ENCODE peak calls at places on chromosomes 7 and 10, in nine cellular contexts. One of them, this sample, is unnamed.

GRCh38 chr7:37287093-37287492 is 161.6 kb downstream of the ELMO1 start:
- DNase-seq in OCI-LY7: peak
- DNase-seq in T-cell: no peak
- DNase-seq in HFFc6: no peak
- DNase-seq in NCI-H1930: no peak
- DNase-seq in T-helper 2 cell: no peak
- DNase-seq in GM12892: no peak
- DNase-seq in NCI-H510A treated with DMSO at 0.1 percent for 48 hours: peak
- DNase-seq in lower lobe of right lung: no peak
- DNase-seq in this sample: no peak

GRCh38 chr7:98795741-98796493 is 73.9 kb downstream of the TMEM130 start:
- DNase-seq in OCI-LY7: no peak
- DNase-seq in T-cell: no peak
- DNase-seq in HFFc6: no peak
- DNase-seq in NCI-H1930: no peak
- DNase-seq in T-helper 2 cell: no peak
- DNase-seq in GM12892: no peak
- DNase-seq in NCI-H510A treated with DMSO at 0.1 percent for 48 hours: no peak
- DNase-seq in lower lobe of right lung: no peak
- DNase-seq in this sample: no peak

GRCh38 chr10:5556576-5556975 is 31.8 kb downstream of the CALML3 start:
- DNase-seq in OCI-LY7: no peak
- DNase-seq in T-cell: no peak
- DNase-seq in HFFc6: no peak
- DNase-seq in NCI-H1930: no peak
- DNase-seq in T-helper 2 cell: no peak
- DNase-seq in GM12892: no peak
- DNase-seq in NCI-H510A treated with DMSO at 0.1 percent for 48 hours: no peak
- DNase-seq in lower lobe of right lung: peak
- DNase-seq in this sample: no peak

GRCh38 chr7:10662491-10662890 is 311.2 kb upstream of the PHF14 start:
- DNase-seq in OCI-LY7: no peak
- DNase-seq in T-cell: no peak
- DNase-seq in HFFc6: no peak
- DNase-seq in NCI-H1930: no peak
- DNase-seq in T-helper 2 cell: no peak
- DNase-seq in GM12892: no peak
- DNase-seq in NCI-H510A treated with DMSO at 0.1 percent for 48 hours: no peak
- DNase-seq in lower lobe of right lung: no peak
- DNase-seq in this sample: no peak

GRCh38 chr10:118832242-118832651 is 77.5 kb upstream of the CACUL1 start:
- DNase-seq in OCI-LY7: no peak
- DNase-seq in T-cell: no peak
- DNase-seq in HFFc6: no peak
- DNase-seq in NCI-H1930: no peak
- DNase-seq in T-helper 2 cell: no peak
- DNase-seq in GM12892: no peak
- DNase-seq in NCI-H510A treated with DMSO at 0.1 percent for 48 hours: no peak
- DNase-seq in lower lobe of right lung: peak
- DNase-seq in this sample: no peak

GRCh38 chr7:51141451-51141971 is 175.1 kb downstream of the COBL start:
- DNase-seq in OCI-LY7: peak
- DNase-seq in T-cell: no peak
- DNase-seq in HFFc6: peak
- DNase-seq in NCI-H1930: no peak
- DNase-seq in T-helper 2 cell: no peak
- DNase-seq in GM12892: no peak
- DNase-seq in NCI-H510A treated with DMSO at 0.1 percent for 48 hours: peak
- DNase-seq in lower lobe of right lung: no peak
- DNase-seq in this sample: peak

GRCh38 chr10:44008270-44008916 is 359.7 kb upstream of the ZNF32 start:
- DNase-seq in OCI-LY7: no peak
- DNase-seq in T-cell: no peak
- DNase-seq in HFFc6: peak
- DNase-seq in NCI-H1930: no peak
- DNase-seq in T-helper 2 cell: no peak
- DNase-seq in GM12892: no peak
- DNase-seq in NCI-H510A treated with DMSO at 0.1 percent for 48 hours: no peak
- DNase-seq in lower lobe of right lung: no peak
- DNase-seq in this sample: peak

GRCh38 chr10:114487815-114488536 is 83.7 kb upstream of the AFAP1L2 start:
- DNase-seq in OCI-LY7: no peak
- DNase-seq in T-cell: no peak
- DNase-seq in HFFc6: peak
- DNase-seq in NCI-H1930: no peak
- DNase-seq in T-helper 2 cell: no peak
- DNase-seq in GM12892: no peak
- DNase-seq in NCI-H510A treated with DMSO at 0.1 percent for 48 hours: no peak
- DNase-seq in lower lobe of right lung: no peak
- DNase-seq in this sample: peak

GRCh38 chr10:33311640-33312039 is 22.8 kb downstream of the NRP1 start:
- DNase-seq in OCI-LY7: no peak
- DNase-seq in T-cell: no peak
- DNase-seq in HFFc6: no peak
- DNase-seq in NCI-H1930: no peak
- DNase-seq in T-helper 2 cell: no peak
- DNase-seq in GM12892: no peak
- DNase-seq in NCI-H510A treated with DMSO at 0.1 percent for 48 hours: no peak
- DNase-seq in lower lobe of right lung: no peak
- DNase-seq in this sample: no peak

GRCh38 chr10:17460732-17461131 is 6.3 kb upstream of the ST8SIA6 start:
- DNase-seq in OCI-LY7: no peak
- DNase-seq in T-cell: no peak
- DNase-seq in HFFc6: no peak
- DNase-seq in NCI-H1930: no peak
- DNase-seq in T-helper 2 cell: no peak
- DNase-seq in GM12892: no peak
- DNase-seq in NCI-H510A treated with DMSO at 0.1 percent for 48 hours: no peak
- DNase-seq in lower lobe of right lung: no peak
- DNase-seq in this sample: no peak

GRCh38 chr10:75616874-75617478 is 185.6 kb downstream of the LRMDA start:
- DNase-seq in OCI-LY7: no peak
- DNase-seq in T-cell: no peak
- DNase-seq in HFFc6: no peak
- DNase-seq in NCI-H1930: no peak
- DNase-seq in T-helper 2 cell: no peak
- DNase-seq in GM12892: no peak
- DNase-seq in NCI-H510A treated with DMSO at 0.1 percent for 48 hours: no peak
- DNase-seq in lower lobe of right lung: no peak
- DNase-seq in this sample: no peak

GRCh38 chr10:71797533-71798307 is 24.4 kb upstream of the VSIR start:
- DNase-seq in OCI-LY7: no peak
- DNase-seq in T-cell: no peak
- DNase-seq in HFFc6: no peak
- DNase-seq in NCI-H1930: no peak
- DNase-seq in T-helper 2 cell: no peak
- DNase-seq in GM12892: no peak
- DNase-seq in NCI-H510A treated with DMSO at 0.1 percent for 48 hours: no peak
- DNase-seq in lower lobe of right lung: no peak
- DNase-seq in this sample: no peak

GRCh38 chr7:44565795-44566559 is 7.7 kb downstream of the DDX56 start:
- DNase-seq in OCI-LY7: no peak
- DNase-seq in T-cell: no peak
- DNase-seq in HFFc6: no peak
- DNase-seq in NCI-H1930: no peak
- DNase-seq in T-helper 2 cell: no peak
- DNase-seq in GM12892: no peak
- DNase-seq in NCI-H510A treated with DMSO at 0.1 percent for 48 hours: no peak
- DNase-seq in lower lobe of right lung: no peak
- DNase-seq in this sample: no peak

GRCh38 chr7:44385384-44386138 is 60.2 kb upstream of the CAMK2B start:
- DNase-seq in OCI-LY7: no peak
- DNase-seq in T-cell: no peak
- DNase-seq in HFFc6: no peak
- DNase-seq in NCI-H1930: no peak
- DNase-seq in T-helper 2 cell: no peak
- DNase-seq in GM12892: no peak
- DNase-seq in NCI-H510A treated with DMSO at 0.1 percent for 48 hours: no peak
- DNase-seq in lower lobe of right lung: no peak
- DNase-seq in this sample: no peak

GRCh38 chr10:98790817-98791216 is 344.1 kb upstream of the HPS1 start:
- DNase-seq in OCI-LY7: peak
- DNase-seq in T-cell: no peak
- DNase-seq in HFFc6: peak
- DNase-seq in NCI-H1930: no peak
- DNase-seq in T-helper 2 cell: no peak
- DNase-seq in GM12892: no peak
- DNase-seq in NCI-H510A treated with DMSO at 0.1 percent for 48 hours: no peak
- DNase-seq in lower lobe of right lung: no peak
- DNase-seq in this sample: peak

GRCh38 chr7:27108390-27109127 is 6.1 kb upstream of the HOXA2 start:
- DNase-seq in OCI-LY7: no peak
- DNase-seq in T-cell: no peak
- DNase-seq in HFFc6: no peak
- DNase-seq in NCI-H1930: no peak
- DNase-seq in T-helper 2 cell: no peak
- DNase-seq in GM12892: no peak
- DNase-seq in NCI-H510A treated with DMSO at 0.1 percent for 48 hours: peak
- DNase-seq in lower lobe of right lung: peak
- DNase-seq in this sample: no peak

This sample was measured in SW480.